ENCODE peak calls at places on chromosomes 2 and 18, in four cellular contexts. E is NCI-H2081, R is aorta, H is glutamatergic neuron. A is an unnamed sample.
A peak's percentile ranks its signal among the peaks of the same experiment; 100 is the strongest.

GRCh38 chr2:202545523-202545922 is 89.2 kb upstream of the FAM117B start:
- DNase-seq in E (no peak), R (no peak), H (no peak), A (no peak)

GRCh38 chr2:158781562-158781961 is 13.6 kb upstream of the DAPL1 start:
- DNase-seq in E (no peak), R (no peak), H (no peak), A (no peak)

GRCh38 chr2:101732199-101732598 is 34.7 kb downstream of the MAP4K4 start:
- DNase-seq in E (no peak), R (no peak), H (no peak), A (no peak)

GRCh38 chr2:222859786-222860726 is 780 bp upstream of the ACSL3 start:
- DNase-seq in E (no peak), R (no peak), H (no peak), A (peak; percentile 31)

GRCh38 chr2:129055829-129056228 is 737.2 kb upstream of the HS6ST1 start:
- DNase-seq in E (no peak), R (no peak), H (peak; percentile 63), A (no peak)

GRCh38 chr2:7392076-7392787 is 475.0 kb downstream of the RNF144A start:
- DNase-seq in E (no peak), R (no peak), H (no peak), A (no peak)

GRCh38 chr2:112155331-112156151 is 17.4 kb downstream of the FBLN7 start:
- DNase-seq in E (peak; percentile 18), R (no peak), H (no peak), A (no peak)

GRCh38 chr2:11377915-11378649 is 33.6 kb upstream of the ROCK2 start:
- DNase-seq in E (no peak), R (no peak), H (no peak), A (no peak)

GRCh38 chr2:136117391-136117841 is 533 bp downstream of the CXCR4 start:
- DNase-seq in E (peak; percentile 41), R (peak; percentile 82), H (peak; percentile 56), A (no peak)

GRCh38 chr18:21486905-21487437 is 113.5 kb downstream of the ESCO1 start:
- DNase-seq in E (no peak), R (no peak), H (no peak), A (no peak)

GRCh38 chr18:48857023-48857694 is 93.6 kb downstream of the SMAD7 start:
- DNase-seq in E (no peak), R (no peak), H (no peak), A (no peak)

GRCh38 chr2:127778447-127778846 is 32.5 kb downstream of the WDR33 start:
- DNase-seq in E (no peak), R (no peak), H (no peak), A (no peak)

GRCh38 chr2:109720379-109721116 is 73.6 kb upstream of the RGPD5 start:
- DNase-seq in E (no peak), R (no peak), H (no peak), A (no peak)

GRCh38 chr2:222299926-222300724 is 1.3 kb upstream of the PAX3 start:
- DNase-seq in E (no peak), R (no peak), H (no peak), A (no peak)

GRCh38 chr18:27899893-27900292 is 277.0 kb downstream of the CDH2 start:
- DNase-seq in E (no peak), R (no peak), H (no peak), A (no peak)

GRCh38 chr2:37871453-37872191 is 53.5 kb upstream of the RMDN2 start:
- DNase-seq in E (peak; percentile 16), R (no peak), H (no peak), A (no peak)

GRCh38 chr2:152537252-152537651 is 180.0 kb downstream of the PRPF40A start:
- DNase-seq in E (no peak), R (no peak), H (no peak), A (no peak)

GRCh38 chr18:44896817-44897216 is 216.1 kb downstream of the SETBP1 start:
- DNase-seq in E (peak; percentile 96), R (no peak), H (peak; percentile 36), A (no peak)

GRCh38 chr2:200127852-200128251 is 172.5 kb downstream of the MAIP1 start:
- DNase-seq in E (no peak), R (no peak), H (no peak), A (no peak)

GRCh38 chr18:77140439-77141109 is 8.0 kb upstream of the MBP start:
- DNase-seq in E (no peak), R (peak; percentile 72), H (no peak), A (no peak)

GRCh38 chr2:120919771-120920437 is 184.2 kb downstream of the GLI2 start:
- DNase-seq in E (no peak), R (peak; percentile 93), H (no peak), A (no peak)

GRCh38 chr2:196987298-196987653 is 60.8 kb upstream of the PGAP1 start:
- DNase-seq in E (no peak), R (no peak), H (no peak), A (no peak)

GRCh38 chr18:136433-136832 is 21.9 kb upstream of the USP14 start:
- DNase-seq in E (no peak), R (no peak), H (no peak), A (no peak)

GRCh38 chr2:72981516-72981915 is 64.2 kb downstream of the EMX1 start:
- DNase-seq in E (no peak), R (peak; percentile 53), H (no peak), A (no peak)

GRCh38 chr18:55354795-55355194 is 233.2 kb downstream of the TCF4 start:
- DNase-seq in E (no peak), R (no peak), H (no peak), A (no peak)

GRCh38 chr18:25875574-25875973 is 214.8 kb downstream of the SS18 start:
- DNase-seq in E (peak; percentile 32), R (no peak), H (no peak), A (no peak)